ENCODE peak calls at places on chromosomes 11 and 22, in ten cellular contexts. Q is T-helper 9 cell, F is coronary artery, V is PC-3, I is anterior cingulate cortex, G is astrocyte of the hippocampus, L is activated T-helper 1 cell treated with Interleukin-2 at 50 U/mL for 16 hours, U is T-helper 2 cell, X is Calu3, C is tibial nerve. R is an unnamed sample.

GRCh38 chr11:104148696-104149095 is 15.3 kb downstream of the PDGFD start:
- DNase-seq in X (no peak), G (no peak), Q (no peak), I (no peak), U (no peak), L (no peak), C (no peak), F (no peak), V (no peak), R (no peak)

GRCh38 chr11:66484825-66485380 is 4.7 kb downstream of the DPP3 start:
- DNase-seq in G (no peak), X (no peak), C (no peak), U (no peak), I (no peak), L (no peak), Q (no peak), V (no peak), F (no peak), R (no peak)

GRCh38 chr11:36214976-36215687 is 74.1 kb downstream of the COMMD9 start:
- DNase-seq in X (no peak), U (no peak), Q (no peak), I (no peak), C (no peak), V (no peak), F (no peak), L (no peak), G (no peak), R (no peak)

GRCh38 chr11:84452211-84452610 is 1166.0 kb upstream of the CCDC90B start:
- DNase-seq in X (no peak), I (no peak), F (no peak), C (no peak), G (no peak), U (no peak), L (no peak), V (no peak), Q (no peak), R (no peak)

GRCh38 chr22:29503811-29504372 is 23.9 kb downstream of the NEFH start:
- DNase-seq in U (no peak), X (no peak), V (peak; percentile 17), L (no peak), G (peak; percentile 76), Q (no peak), I (no peak), F (no peak), C (peak; percentile 22), R (no peak)

GRCh38 chr11:130315354-130315970 is 745 bp upstream of the ZBTB44 start:
- DNase-seq in L (peak; percentile 36), C (no peak), I (no peak), F (peak; percentile 73), G (no peak), Q (peak; percentile 48), U (peak; percentile 27), V (no peak), X (peak; percentile 61), R (peak; percentile 12)

GRCh38 chr11:12235945-12236743 is 125.8 kb downstream of the MICAL2 start:
- DNase-seq in X (no peak), F (no peak), V (peak; percentile 75), Q (peak; percentile 12), U (no peak), L (no peak), C (no peak), I (no peak), G (peak; percentile 87), R (no peak)

GRCh38 chr11:12137938-12138731 is 27.7 kb downstream of the MICAL2 start:
- DNase-seq in Q (no peak), V (no peak), L (no peak), C (no peak), I (no peak), F (peak; percentile 90), U (no peak), X (no peak), G (peak; percentile 91), R (no peak)

GRCh38 chr11:92225206-92225562 is 566 bp downstream of the FAT3 start:
- DNase-seq in F (no peak), L (no peak), G (peak; percentile 72), U (no peak), V (no peak), I (no peak), Q (no peak), X (no peak), C (peak; percentile 9), R (no peak)

GRCh38 chr11:102116453-102117205 is 6.4 kb downstream of the YAP1 start:
- DNase-seq in U (no peak), L (no peak), X (no peak), I (no peak), C (no peak), F (no peak), Q (no peak), V (no peak), G (no peak), R (no peak)

GRCh38 chr11:79011357-79011756 is 429.5 kb downstream of the TENM4 start:
- DNase-seq in C (no peak), G (no peak), U (no peak), I (no peak), L (no peak), Q (no peak), F (no peak), X (no peak), V (no peak), R (no peak)

GRCh38 chr11:130118636-130119387 is 40.8 kb upstream of the ST14 start:
- DNase-seq in V (no peak), L (no peak), G (no peak), I (no peak), X (no peak), F (no peak), U (no peak), C (no peak), Q (no peak), R (no peak)

GRCh38 chr11:71293961-71294782 is 41.8 kb upstream of the SHANK2 start:
- DNase-seq in X (no peak), V (no peak), Q (no peak), G (no peak), F (peak; percentile 60), U (no peak), I (no peak), L (no peak), C (no peak), R (no peak)

GRCh38 chr11:102457865-102458264 is 5.3 kb upstream of the TMEM123 start:
- DNase-seq in I (no peak), Q (no peak), X (no peak), V (peak; percentile 55), F (no peak), G (no peak), C (no peak), L (no peak), U (no peak), R (no peak)

GRCh38 chr11:133443361-133443760 is 88.9 kb downstream of the OPCML start:
- DNase-seq in U (no peak), I (no peak), Q (no peak), F (no peak), L (no peak), G (no peak), C (no peak), V (no peak), X (no peak), R (no peak)

GRCh38 chr11:92841719-92842118 is 127.7 kb upstream of the MTNR1B start:
- DNase-seq in U (no peak), X (no peak), G (no peak), I (no peak), Q (no peak), V (no peak), F (no peak), L (no peak), C (no peak), R (no peak)

GRCh38 chr11:121053244-121053643 is 29.3 kb downstream of the TBCEL start:
- DNase-seq in G (no peak), U (no peak), L (no peak), I (no peak), C (no peak), F (no peak), V (no peak), X (no peak), Q (no peak), R (no peak)

R was measured in stimulated activated CD8-positive, alpha-beta memory T cell treated with anti-CD3 and anti-CD28 coated beads, Interleukin-12 subunit alpha, Interleukin-12 subunit beta, amount 100 ng/mL, for 4 hours.